ENCODE peak calls at places on chromosomes 2 and 18, in four cellular contexts. K is SK-N-SH, O is body of pancreas, E is prostate gland. G is an unnamed sample.

GRCh38 chr2:234911271-234911670 is 40.5 kb upstream of the SH3BP4 start:
- DNase-seq in O (no peak), E (peak; percentile 53), K (no peak), G (no peak)

GRCh38 chr18:73688161-73688560 is 459.5 kb downstream of the FBXO15 start:
- DNase-seq in O (no peak), K (no peak), E (no peak), G (no peak)

GRCh38 chr2:5330961-5331360 is 361.2 kb upstream of the SOX11 start:
- DNase-seq in E (no peak), O (no peak), K (no peak), G (no peak)

GRCh38 chr2:158894078-158894477 is 74.4 kb upstream of the TANC1 start:
- DNase-seq in K (no peak), O (no peak), E (no peak), G (no peak)

GRCh38 chr2:196971574-196972279 is 45.2 kb upstream of the PGAP1 start:
- DNase-seq in K (no peak), E (no peak), O (no peak), G (no peak)

GRCh38 chr2:15040429-15041084 is 408.0 kb downstream of the LRATD1 start:
- DNase-seq in O (no peak), E (no peak), K (no peak), G (peak; percentile 68)

GRCh38 chr2:17115042-17115441 is 403.2 kb downstream of the RAD51AP2 start:
- DNase-seq in K (peak; percentile 26), O (no peak), E (no peak), G (no peak)

GRCh38 chr2:209556354-209556961 is 132.6 kb downstream of the MAP2 start:
- DNase-seq in O (no peak), E (no peak), K (peak; percentile 27), G (peak; percentile 16)

GRCh38 chr18:48018806-48019295 is 88.4 kb upstream of the SMAD2 start:
- DNase-seq in E (no peak), O (no peak), K (no peak), G (no peak)

GRCh38 chr2:235411905-235412304 is 81.9 kb upstream of the AGAP1 start:
- DNase-seq in K (no peak), E (no peak), O (no peak), G (no peak)

GRCh38 chr2:239044336-239044735 is 196.5 kb downstream of the TWIST2 start:
- DNase-seq in E (no peak), K (no peak), O (no peak), G (no peak)

GRCh38 chr18:57915848-57916596 is 112.9 kb upstream of the ATP8B1 start:
- DNase-seq in O (no peak), E (no peak), K (peak; percentile 52), G (no peak)

GRCh38 chr2:46118656-46119338 is 178.4 kb upstream of the EPAS1 start:
- DNase-seq in K (no peak), E (no peak), O (no peak), G (no peak)

GRCh38 chr2:26754972-26755670 is 9.0 kb upstream of the SLC35F6 start:
- DNase-seq in K (peak; percentile 10), E (no peak), O (no peak), G (no peak)
- H3K4me1 ChIP-seq in K (peaks cover 15% of the 10 kb centered on the region), E (no peaks in the 10 kb centered on the region), O (peaks cover 4% of the 10 kb centered on the region), G (peaks cover 25% of the 10 kb centered on the region)

DNA sequence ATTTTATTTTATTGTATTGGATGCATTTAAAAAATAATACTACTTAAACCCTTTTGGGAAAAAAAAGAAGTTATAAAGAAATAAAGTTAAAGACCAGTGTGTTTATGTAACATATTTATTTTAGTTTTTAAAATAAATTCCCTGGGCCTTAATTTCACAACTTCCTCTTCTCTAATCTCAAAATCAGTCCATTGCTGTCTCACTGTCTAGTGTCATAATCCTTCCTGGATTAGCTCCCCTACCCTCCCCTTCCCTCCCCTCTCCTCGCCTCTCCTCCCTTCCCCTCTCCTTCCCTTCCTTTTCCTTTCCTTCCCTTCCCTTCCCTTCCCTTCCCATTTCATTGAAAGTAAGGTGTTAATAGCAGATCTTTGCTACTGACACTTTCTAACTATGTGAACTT is 40.3 kb upstream of the ZEB2 start:
- DNase-seq in K (no peak), E (no peak), O (no peak), G (no peak)
- H3K27ac ChIP-seq in K (no peak overlapping the region), E (no peak overlapping the region), O (no peak overlapping the region), G (no peak overlapping the region)

GRCh38 chr2:172249986-172250385 is 147.3 kb upstream of the DLX2 start:
- DNase-seq in K (no peak), E (no peak), O (no peak), G (no peak)

GRCh38 chr2:172249336-172249735 is 146.6 kb upstream of the DLX2 start:
- DNase-seq in O (no peak), K (no peak), E (no peak), G (no peak)

GRCh38 chr2:172251231-172251630 is 148.5 kb upstream of the DLX2 start:
- DNase-seq in O (no peak), K (no peak), E (no peak), G (no peak)

GRCh38 chr2:172252154-172252553 is 149.5 kb upstream of the DLX2 start:
- DNase-seq in K (no peak), O (no peak), E (no peak), G (no peak)

DNA sequence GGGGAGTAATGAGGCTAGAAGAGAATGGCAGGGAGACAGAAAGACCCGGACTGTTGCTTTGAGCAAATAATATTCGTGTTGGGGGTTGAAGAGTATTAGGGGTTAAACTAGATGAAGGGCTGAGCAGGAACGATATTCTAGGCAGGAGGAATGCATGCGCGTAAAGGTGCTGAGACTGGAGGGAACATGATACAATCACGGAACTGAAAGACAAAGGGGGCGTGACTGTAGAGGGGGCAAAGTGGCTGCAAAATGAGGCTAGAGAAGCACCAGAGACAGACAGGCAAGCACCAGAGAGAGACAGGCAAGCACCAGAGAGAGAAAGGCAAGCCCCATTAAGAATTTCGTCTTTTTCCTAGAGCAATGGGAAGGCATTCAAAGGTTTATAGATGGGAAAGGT is 148.1 kb upstream of the DLX2 start:
- DNase-seq in O (no peak), E (no peak), K (no peak), G (no peak)
- H3K4me1 ChIP-seq in O (peaks cover 7% of the 10 kb centered on the region), E (peaks cover 2% of the 10 kb centered on the region), K (peaks cover 59% of the 10 kb centered on the region), G (peaks cover 10% of the 10 kb centered on the region)

GRCh38 chr2:27776097-27776496 is 4.6 kb downstream of the MRPL33 start:
- DNase-seq in K (no peak), O (no peak), E (peak; percentile 46), G (no peak)

GRCh38 chr2:27772804-27773203 is 1.3 kb downstream of the MRPL33 start:
- DNase-seq in K (no peak), O (no peak), E (no peak), G (no peak)

GRCh38 chr2:27773959-27774358 is 2.4 kb downstream of the MRPL33 start:
- DNase-seq in O (no peak), K (no peak), E (no peak), G (no peak)

GRCh38 chr2:27779417-27780055 is 8.0 kb downstream of the MRPL33 start:
- DNase-seq in K (no peak), O (no peak), E (no peak), G (no peak)

DNA sequence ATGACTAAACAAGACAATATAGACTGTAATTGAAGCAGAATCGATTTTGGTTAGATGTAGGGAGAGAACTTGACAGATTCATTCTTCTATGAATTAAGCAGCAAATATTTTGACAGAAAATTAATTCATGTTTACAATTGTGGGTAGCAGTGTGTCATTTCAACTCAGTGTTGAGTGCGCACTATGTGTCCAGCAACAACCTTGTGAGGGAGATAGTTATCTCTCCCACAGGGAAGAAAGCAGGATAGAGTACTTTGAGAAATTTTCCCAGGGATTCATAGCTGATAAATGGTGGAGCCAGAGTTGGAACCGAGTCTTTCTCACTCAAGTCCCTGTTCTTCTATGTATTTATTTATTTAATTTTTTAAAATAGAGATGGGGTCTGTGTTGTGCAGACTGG is 5.2 kb downstream of the MRPL33 start:
- DNase-seq in E (no peak), K (no peak), O (no peak), G (no peak)
- H3K27ac ChIP-seq in E (peak overlapping the region; percentile 62), K (no peak overlapping the region), O (no peak overlapping the region), G (no peak overlapping the region)

GRCh38 chr2:29014331-29014730 is 33.2 kb downstream of the TOGARAM2 start:
- DNase-seq in E (no peak), O (no peak), K (no peak), G (no peak)

GRCh38 chr2:29014811-29015414 is 33.8 kb downstream of the TOGARAM2 start:
- DNase-seq in K (no peak), E (no peak), O (no peak), G (peak; percentile 82)

GRCh38 chr2:29017716-29018275 is 36.7 kb downstream of the TOGARAM2 start:
- DNase-seq in K (no peak), O (no peak), E (no peak), G (no peak)

GRCh38 chr2:29015701-29016470 is 34.8 kb downstream of the TOGARAM2 start:
- DNase-seq in K (no peak), O (no peak), E (no peak), G (no peak)

GRCh38 chr2:29016500-29016899 is 35.4 kb downstream of the TOGARAM2 start:
- DNase-seq in O (no peak), K (no peak), E (no peak), G (no peak)
- H3K4me1 ChIP-seq in O (peaks cover 16% of the 10 kb centered on the region), K (no peaks in the 10 kb centered on the region), E (no peaks in the 10 kb centered on the region), G (peaks cover 30% of the 10 kb centered on the region)

DNA sequence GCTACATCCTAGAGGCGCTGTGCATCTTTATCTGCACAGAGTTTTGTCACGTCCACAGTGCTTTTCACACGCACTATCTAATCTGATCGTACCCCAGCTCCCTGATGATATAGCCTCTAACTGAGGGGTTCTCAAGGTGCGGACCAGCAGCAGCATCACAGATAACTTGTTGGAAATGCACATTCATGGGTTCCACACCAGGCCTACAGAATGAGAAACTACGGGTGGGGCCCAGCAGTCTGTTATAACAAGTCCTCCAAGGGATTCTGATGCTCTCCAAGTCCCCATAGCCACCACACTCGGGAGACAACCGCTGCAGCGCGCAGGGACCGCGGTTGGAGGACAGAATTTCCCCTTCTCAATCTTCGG is 759 bp upstream of the BZW1 start:
- DNase-seq in K (peak; percentile 25), E (no peak), O (no peak), G (no peak)
- H3K27ac ChIP-seq in K (peak overlapping the region; percentile 98), E (peak overlapping the region; percentile 98), O (peak overlapping the region; percentile 90), G (no peak overlapping the region)

G was measured in SJCRH30.